ENCODE peak calls at places on chromosomes 16 and 17, in six cellular contexts. P, S, H, N, O and F are unnamed samples.

GRCh38 chr17:1762906-1763829 is 1.3 kb downstream of the SERPINF1 start:
- DNase-seq in P (no peak), S (peak), H (no peak), N (peak), O (peak), F (no peak)

GRCh38 chr17:73600103-73600871 is 44.0 kb downstream of the SDK2 start:
- DNase-seq in P (no peak), S (no peak), H (no peak), N (no peak), O (no peak), F (no peak)

GRCh38 chr16:17078950-17079631 is 391.7 kb downstream of the XYLT1 start:
- DNase-seq in P (no peak), S (no peak), H (no peak), N (no peak), O (no peak), F (no peak)

GRCh38 chr17:72614871-72615626 is 477.4 kb downstream of the SLC39A11 start:
- DNase-seq in P (no peak), S (peak), H (no peak), N (peak), O (peak), F (no peak)

GRCh38 chr16:19284207-19284606 is 1.3 kb upstream of the CLEC19A start:
- DNase-seq in P (no peak), S (peak), H (no peak), N (no peak), O (peak), F (no peak)

GRCh38 chr17:979211-979538 is 401 bp downstream of the NXN start:
- DNase-seq in P (no peak), S (no peak), H (no peak), N (no peak), O (no peak), F (no peak)

GRCh38 chr16:57115504-57116182 is 23.3 kb downstream of the CPNE2 start:
- DNase-seq in P (no peak), S (peak), H (no peak), N (peak), O (no peak), F (no peak)

GRCh38 chr17:7352559-7352889 is 562 bp downstream of the KCTD11 start:
- DNase-seq in P (no peak), S (no peak), H (no peak), N (no peak), O (no peak), F (no peak)

GRCh38 chr16:12262454-12263180 is 286.1 kb downstream of the SNX29 start:
- DNase-seq in P (no peak), S (no peak), H (no peak), N (no peak), O (peak), F (no peak)

GRCh38 chr16:23257682-23258081 is 44.4 kb upstream of the SCNN1B start:
- DNase-seq in P (no peak), S (no peak), H (no peak), N (no peak), O (no peak), F (no peak)

GRCh38 chr17:42783062-42783777 is 2.8 kb downstream of the WNK4 start:
- DNase-seq in P (no peak), S (peak), H (no peak), N (peak), O (peak), F (no peak)

GRCh38 chr17:45382982-45383381 is 49.7 kb downstream of the ARHGAP27 start:
- DNase-seq in P (no peak), S (no peak), H (no peak), N (no peak), O (no peak), F (no peak)

GRCh38 chr17:40511136-40511535 is 9.7 kb upstream of the TNS4 start:
- DNase-seq in P (no peak), S (no peak), H (no peak), N (no peak), O (no peak), F (no peak)

GRCh38 chr16:67884684-67885083 is at the start of gene NRN1L:
- DNase-seq in P (no peak), S (peak), H (peak), N (peak), O (no peak), F (no peak)

GRCh38 chr16:74487634-74488495 is 66.6 kb upstream of the CLEC18B start:
- DNase-seq in P (no peak), S (no peak), H (no peak), N (no peak), O (no peak), F (no peak)

GRCh38 chr16:20866161-20866772 is 33.9 kb downstream of the DCUN1D3 start:
- DNase-seq in P (no peak), S (peak), H (no peak), N (peak), O (peak), F (no peak)

GRCh38 chr17:1010586-1010985 is 13.7 kb downstream of the TIMM22 start:
- DNase-seq in P (no peak), S (no peak), H (no peak), N (no peak), O (no peak), F (no peak)

GRCh38 chr17:73109603-73110002 is 17.1 kb upstream of the SLC39A11 start:
- DNase-seq in P (no peak), S (no peak), H (no peak), N (no peak), O (no peak), F (no peak)

GRCh38 chr16:27461483-27462171 is 59.7 kb downstream of the IL21R start:
- DNase-seq in P (no peak), S (no peak), H (no peak), N (no peak), O (no peak), F (no peak)

GRCh38 chr17:43601280-43602050 is 55.3 kb upstream of the ETV4 start:
- DNase-seq in P (no peak), S (no peak), H (no peak), N (peak), O (no peak), F (no peak)

GRCh38 chr17:56451629-56452028 is 141.9 kb upstream of the NOG start:
- DNase-seq in P (no peak), S (no peak), H (no peak), N (no peak), O (no peak), F (no peak)

GRCh38 chr16:1548234-1548633 is 14.8 kb downstream of the TMEM204 start:
- DNase-seq in P (no peak), S (no peak), H (no peak), N (peak), O (no peak), F (no peak)
- H3K27ac ChIP-seq in P (no peak), S (no peak), H (no peak), N (no peak), O (no peak), F (peak)

DNA sequence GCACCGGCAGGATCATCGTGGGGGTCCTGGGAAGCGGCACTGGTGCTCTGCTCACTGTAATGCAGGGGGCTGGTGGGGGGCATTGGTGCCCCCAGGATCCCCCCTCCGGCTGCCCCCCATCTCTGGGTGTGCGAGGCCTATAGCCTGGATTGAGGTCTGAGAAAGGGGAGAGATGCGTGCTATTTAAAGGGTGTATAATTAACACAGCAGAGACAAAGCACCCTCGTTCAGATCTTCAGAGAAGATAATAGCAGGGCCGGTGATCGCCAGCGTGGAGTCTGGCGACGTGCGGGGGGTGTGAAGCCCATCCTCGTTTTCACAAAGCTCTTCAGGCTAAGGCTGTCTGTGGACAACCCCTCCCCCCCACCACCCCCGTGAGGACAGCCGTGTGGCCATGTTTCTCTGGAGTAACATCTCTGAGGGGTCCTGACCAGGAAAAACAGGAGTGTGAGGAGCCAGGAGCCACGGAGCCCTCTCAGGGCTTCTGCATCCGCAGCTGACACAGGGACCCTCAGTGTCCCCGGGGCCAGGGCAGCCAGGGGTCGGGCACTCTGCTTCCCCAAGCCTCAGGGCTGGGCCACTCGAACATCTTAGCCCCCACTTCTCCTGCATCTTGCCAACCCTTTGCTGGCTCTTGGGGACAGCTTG is 58.7 kb downstream of the BAIAP2 start:
- DNase-seq in P (no peak), S (no peak), H (no peak), N (no peak), O (no peak), F (no peak)
- H3K27ac ChIP-seq in P (no peak), S (peak), H (no peak), N (peak), O (peak), F (peak)

GRCh38 chr17:79852748-79853147 is 13.5 kb upstream of the CBX4 start:
- DNase-seq in P (peak), S (no peak), H (no peak), N (peak), O (peak), F (no peak)
- H3K27ac ChIP-seq in P (no peak), S (peak), H (no peak), N (peak), O (peak), F (no peak)

DNA sequence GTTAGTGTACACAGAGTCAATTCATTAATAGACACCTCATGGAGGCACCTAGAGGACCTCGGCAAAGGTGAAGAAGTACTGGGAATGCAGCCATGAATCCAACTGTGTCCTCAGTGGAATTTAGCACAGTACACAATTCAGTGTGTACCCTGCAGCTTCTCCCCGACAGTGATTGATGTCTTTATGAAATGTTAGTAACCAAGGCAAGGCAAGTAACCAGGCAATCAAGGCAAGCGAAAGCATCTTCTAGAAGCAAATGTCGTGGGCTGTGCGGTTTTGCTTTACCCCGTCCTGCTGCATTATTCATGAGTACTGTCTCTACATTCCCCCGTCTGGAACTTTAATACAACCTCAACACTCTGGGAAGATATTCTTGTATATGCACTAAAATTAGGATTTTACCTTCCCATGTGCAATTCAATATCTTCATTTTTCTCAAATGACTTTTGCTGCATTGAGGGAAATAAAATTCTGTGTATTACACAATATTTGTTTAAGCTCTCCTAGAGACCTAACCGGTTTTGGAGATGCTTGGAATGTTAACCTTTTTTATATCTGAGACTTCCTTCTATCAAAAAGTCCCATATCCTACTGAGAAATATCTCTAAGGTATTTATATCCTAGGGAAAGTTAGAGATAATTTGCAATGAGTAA is 52.1 kb upstream of the ADORA2B start:
- DNase-seq in P (no peak), S (peak), H (no peak), N (peak), O (peak), F (no peak)
- H3K27ac ChIP-seq in P (no peak), S (peak), H (no peak), N (peak), O (peak), F (no peak)

GRCh38 chr17:50176559-50177471 is 11.0 kb downstream of the SGCA start:
- DNase-seq in P (no peak), S (peak), H (no peak), N (no peak), O (peak), F (no peak)
- H3K27ac ChIP-seq in P (no peak), S (peak), H (no peak), N (peak), O (peak), F (no peak)

DNA sequence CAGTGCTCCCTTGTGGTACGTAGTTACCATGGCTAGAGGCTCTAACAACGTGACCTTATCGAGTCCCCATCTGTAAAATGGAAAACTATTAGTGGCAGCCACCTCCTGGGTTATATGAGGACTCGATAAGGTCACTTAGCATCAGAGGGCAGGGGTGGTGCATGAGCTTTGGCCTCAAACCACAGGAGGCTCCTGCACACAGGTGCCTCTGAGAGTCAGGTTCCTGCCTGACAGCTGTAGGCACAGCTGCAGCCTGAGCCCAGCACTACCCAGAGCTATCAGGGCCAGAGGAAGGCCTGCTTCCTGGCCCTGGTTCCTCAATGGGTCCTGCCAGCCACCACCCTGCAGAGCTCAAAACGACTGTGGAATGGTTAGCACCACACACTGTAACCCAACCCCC is 57.2 kb upstream of the SEC14L1 start:
- DNase-seq in P (no peak), S (no peak), H (no peak), N (no peak), O (no peak), F (no peak)
- H3K27ac ChIP-seq in P (no peak), S (no peak), H (no peak), N (no peak), O (no peak), F (no peak)

GRCh38 chr17:48027322-48027981 is 10.1 kb downstream of the COPZ2 start:
- DNase-seq in P (no peak), S (no peak), H (no peak), N (no peak), O (no peak), F (no peak)

GRCh38 chr17:48025040-48025903 is 12.3 kb downstream of the COPZ2 start:
- DNase-seq in P (peak), S (peak), H (no peak), N (peak), O (peak), F (peak)

GRCh38 chr17:48025904-48026502 is 11.6 kb downstream of the COPZ2 start:
- DNase-seq in P (no peak), S (no peak), H (no peak), N (no peak), O (peak), F (no peak)

GRCh38 chr17:48028736-48029135 is 8.9 kb downstream of the COPZ2 start:
- DNase-seq in P (no peak), S (no peak), H (no peak), N (no peak), O (no peak), F (no peak)

DNA sequence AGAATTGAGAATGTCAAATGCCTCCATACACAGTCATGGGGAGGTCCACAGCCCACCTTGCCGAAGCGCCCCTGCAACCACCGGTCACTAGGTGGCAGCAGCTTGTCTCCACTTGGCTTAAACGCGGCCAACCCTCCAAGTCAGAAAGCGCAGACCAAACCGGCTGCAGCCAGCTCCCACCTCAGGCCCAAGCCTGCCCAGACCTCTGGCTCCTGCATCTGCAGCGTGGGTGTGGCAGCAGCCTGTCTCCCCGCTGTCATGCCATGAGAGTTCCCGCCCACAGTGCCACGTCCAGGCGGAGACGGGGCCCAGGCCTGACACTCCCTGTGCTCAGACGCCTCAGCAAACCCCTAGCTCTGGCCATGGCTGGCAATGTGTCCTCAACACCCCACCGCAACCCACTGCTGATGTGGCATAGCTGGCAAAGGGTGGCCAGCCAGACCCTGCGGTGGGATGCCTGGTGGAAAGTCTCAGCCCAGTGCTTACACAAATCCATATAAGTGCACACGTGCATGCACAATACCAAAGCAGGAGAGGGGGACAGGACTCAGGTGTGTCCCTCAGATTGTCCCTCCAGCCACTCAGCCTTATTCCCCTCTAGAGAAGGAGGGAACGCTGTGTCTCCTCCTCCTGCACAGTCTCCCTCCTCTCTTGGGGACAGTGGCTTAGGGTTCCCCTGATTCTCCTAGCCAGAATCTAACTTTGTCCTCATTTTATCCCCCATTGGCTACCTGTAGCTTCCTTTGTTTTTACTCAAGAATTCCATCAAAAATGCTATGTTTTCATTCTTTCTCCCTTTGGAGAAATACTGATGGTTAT is 10.9 kb downstream of the COPZ2 start:
- DNase-seq in P (peak), S (peak), H (no peak), N (peak), O (peak), F (peak)
- H3K27ac ChIP-seq in P (no peak), S (no peak), H (no peak), N (peak), O (no peak), F (no peak)

GRCh38 chr16:693364-693763 is 3.2 kb upstream of the WDR24 start:
- DNase-seq in P (no peak), S (no peak), H (no peak), N (no peak), O (no peak), F (no peak)

GRCh38 chr16:694863-695354 is 4.7 kb upstream of the WDR24 start:
- DNase-seq in P (no peak), S (no peak), H (no peak), N (no peak), O (no peak), F (no peak)

GRCh38 chr16:693766-694165 is 3.6 kb upstream of the WDR24 start:
- DNase-seq in P (no peak), S (no peak), H (no peak), N (no peak), O (no peak), F (no peak)

GRCh38 chr16:694187-694862 is 4.1 kb upstream of the WDR24 start:
- DNase-seq in P (no peak), S (no peak), H (no peak), N (no peak), O (no peak), F (no peak)

DNA sequence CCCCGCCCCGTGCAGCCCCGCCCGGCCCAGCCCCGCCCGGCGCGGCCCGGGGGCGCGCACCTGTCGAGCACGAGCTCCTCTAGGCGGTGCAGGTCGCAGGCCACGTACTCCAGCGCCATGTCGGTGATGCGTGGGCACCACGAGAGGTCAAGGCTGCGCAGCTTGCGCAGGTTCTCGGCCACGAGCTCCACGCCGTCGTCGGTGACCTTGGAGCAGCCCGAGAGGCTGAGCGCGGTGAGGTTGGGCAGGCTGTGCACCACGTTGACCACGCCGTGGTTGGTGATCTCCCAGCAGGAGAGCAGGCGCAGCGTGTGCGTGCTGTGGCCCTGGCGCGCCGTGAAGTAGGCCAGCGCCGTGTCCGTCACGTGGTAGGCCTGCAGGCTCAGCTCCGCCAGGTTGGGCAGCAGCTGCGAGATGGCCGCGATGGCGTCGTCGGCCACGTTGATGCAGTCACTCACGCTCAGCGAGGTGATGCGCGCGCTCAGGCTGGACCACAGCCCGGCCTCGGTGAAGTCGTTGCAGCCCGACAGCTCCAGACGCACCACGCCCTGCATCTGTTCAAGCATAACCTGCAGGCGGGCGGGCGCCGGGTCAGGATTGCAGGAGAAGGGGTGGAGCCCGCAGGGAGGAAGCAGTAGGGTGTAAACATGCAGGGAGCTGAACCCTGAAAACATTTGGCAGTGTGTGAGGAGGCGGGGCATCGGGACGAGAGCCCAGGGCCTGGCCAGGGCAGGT is 5.3 kb upstream of the WDR24 start:
- DNase-seq in P (peak), S (no peak), H (no peak), N (no peak), O (peak), F (peak)
- H3K27ac ChIP-seq in P (peak), S (no peak), H (no peak), N (no peak), O (peak), F (no peak)

DNA sequence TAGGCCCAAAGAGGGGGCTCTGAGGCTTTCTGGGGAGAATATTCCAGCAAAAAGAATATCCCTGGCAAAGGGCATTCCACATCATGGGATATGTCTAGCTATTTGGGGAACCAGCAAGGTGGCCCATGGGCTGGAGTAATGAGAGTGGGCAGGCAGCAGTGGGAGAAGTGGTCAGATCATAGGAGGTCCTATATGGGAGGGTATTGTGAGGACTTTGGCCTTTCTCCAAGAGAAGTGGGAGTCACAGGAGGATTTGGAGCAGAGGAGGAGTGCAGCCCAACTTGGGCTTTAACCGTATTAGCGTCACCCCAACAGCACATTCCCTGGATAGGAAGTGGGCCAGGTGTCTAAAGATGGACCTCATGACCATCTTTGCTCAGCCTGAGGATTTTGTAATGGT is 151.4 kb downstream of the ENGASE start:
- DNase-seq in P (no peak), S (no peak), H (no peak), N (no peak), O (no peak), F (no peak)
- H3K27ac ChIP-seq in P (no peak), S (no peak), H (no peak), N (no peak), O (no peak), F (no peak)